ENCODE peak calls at places on chromosomes 3 and 15, in six cellular contexts. R, O, Q, D, L and N are unnamed samples.

GRCh38 chr3:188772886-188773285 is 398.9 kb upstream of the TPRG1 start:
- DNase-seq in D (peak; percentile 87), O (peak; percentile 86), L (no peak), Q (peak; percentile 9), R (no peak), N (no peak)

GRCh38 chr15:41423979-41424659 is 7.2 kb downstream of the RTF1 start:
- DNase-seq in D (no peak), Q (no peak), R (no peak), L (no peak), O (no peak), N (peak; percentile 77)

GRCh38 chr3:105906834-105907233 is 38.0 kb upstream of the CBLB start:
- DNase-seq in L (no peak), Q (no peak), R (peak; percentile 78), D (peak; percentile 2), O (peak; percentile 1), N (no peak)

GRCh38 chr3:44525060-44525459 is 29.9 kb upstream of the ZKSCAN7 start:
- DNase-seq in D (no peak), L (no peak), Q (no peak), R (no peak), O (no peak), N (no peak)

GRCh38 chr3:139388961-139389551 is 391 bp downstream of the COPB2 start:
- DNase-seq in Q (no peak), R (no peak), L (peak; percentile 17), D (no peak), O (no peak), N (peak; percentile 12)

GRCh38 chr15:31472636-31473383 is 146.2 kb downstream of the KLF13 start:
- DNase-seq in Q (no peak), R (no peak), O (no peak), D (peak; percentile 71), L (peak; percentile 69), N (peak; percentile 92)

GRCh38 chr3:35648347-35648746 is 9.0 kb downstream of the ARPP21 start:
- DNase-seq in R (no peak), Q (no peak), O (no peak), D (peak; percentile 12), L (no peak), N (no peak)

GRCh38 chr3:147421184-147421912 is 12.2 kb downstream of the ZIC1 start:
- DNase-seq in O (no peak), L (peak; percentile 84), D (peak; percentile 92), Q (no peak), R (no peak), N (no peak)

GRCh38 chr3:65706786-65707568 is 331.7 kb downstream of the MAGI1 start:
- DNase-seq in Q (no peak), L (no peak), R (no peak), D (no peak), O (no peak), N (no peak)

GRCh38 chr15:39079296-39079834 is 501.5 kb upstream of the THBS1 start:
- DNase-seq in D (peak; percentile 63), L (no peak), O (peak; percentile 65), R (no peak), Q (peak; percentile 19), N (no peak)

GRCh38 chr15:83673385-83673784 is 19.5 kb downstream of the ADAMTSL3 start:
- DNase-seq in D (no peak), O (no peak), R (no peak), Q (no peak), L (no peak), N (no peak)

GRCh38 chr3:10353661-10354372 is 32.9 kb upstream of the SEC13 start:
- DNase-seq in O (no peak), D (no peak), Q (no peak), L (no peak), R (no peak), N (no peak)

GRCh38 chr3:39809181-39809994 is at the start of gene MYRIP:
- DNase-seq in Q (peak; percentile 40), O (no peak), D (peak; percentile 69), R (no peak), L (peak; percentile 95), N (peak; percentile 28)

GRCh38 chr15:43881944-43882343 is 55.1 kb downstream of the WDR76 start:
- DNase-seq in L (peak; percentile 70), O (no peak), R (no peak), Q (no peak), D (no peak), N (peak; percentile 16)

GRCh38 chr15:77702211-77702957 is 69.7 kb upstream of the LINGO1 start:
- DNase-seq in O (no peak), Q (peak; percentile 52), L (peak; percentile 96), R (no peak), D (peak; percentile 16), N (peak; percentile 23)

GRCh38 chr3:139198929-139199328 is 144.9 kb upstream of the MRPS22 start:
- DNase-seq in R (peak; percentile 35), D (peak; percentile 44), L (no peak), O (no peak), Q (no peak), N (no peak)

GRCh38 chr3:124263168-124263567 is 271.2 kb upstream of the ROPN1 start:
- DNase-seq in D (peak; percentile 78), Q (peak; percentile 21), O (peak; percentile 82), L (no peak), R (peak; percentile 86), N (peak; percentile 9)

GRCh38 chr3:146625117-146625775 is 20.1 kb upstream of the PLSCR5 start:
- DNase-seq in L (no peak), R (no peak), Q (no peak), D (no peak), O (no peak), N (no peak)

GRCh38 chr15:96153938-96154337 is 176.6 kb upstream of the NR2F2 start:
- DNase-seq in L (no peak), R (no peak), D (no peak), O (no peak), Q (no peak), N (no peak)

GRCh38 chr3:78765671-78766485 is 1001.9 kb downstream of the ROBO1 start:
- DNase-seq in O (no peak), Q (no peak), D (no peak), R (no peak), L (no peak), N (no peak)

GRCh38 chr3:58333206-58334012 is 717 bp downstream of the PXK start:
- DNase-seq in R (no peak), Q (no peak), O (no peak), D (peak; percentile 9), L (peak; percentile 83), N (peak; percentile 54)

GRCh38 chr3:58332575-58333179 is at the start of gene PXK:
- DNase-seq in L (peak; percentile 88), D (peak; percentile 81), O (no peak), Q (peak; percentile 42), R (no peak), N (peak; percentile 88)

GRCh38 chr3:58335432-58335947 is 2.8 kb downstream of the PXK start:
- DNase-seq in O (no peak), D (no peak), R (no peak), Q (no peak), L (no peak), N (no peak)

GRCh38 chr3:58331593-58332152 is 1.0 kb upstream of the PXK start:
- DNase-seq in D (no peak), R (no peak), L (no peak), Q (no peak), O (no peak), N (no peak)

DNA sequence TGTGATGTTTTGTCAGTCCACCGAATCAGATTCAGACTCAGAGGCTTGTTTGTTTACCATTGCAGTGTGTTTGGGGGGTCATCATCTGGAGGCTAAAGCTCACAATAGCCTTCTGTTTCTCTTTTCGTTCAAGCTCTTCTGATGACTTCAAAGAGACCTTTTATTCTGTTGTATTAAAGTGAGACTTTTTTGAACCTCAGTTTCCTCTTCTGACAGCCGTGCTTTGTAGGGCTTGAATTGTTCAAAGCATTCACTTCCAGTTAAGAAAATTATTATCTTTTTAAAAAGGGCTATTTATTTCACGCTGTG is 1.3 kb downstream of the PXK start:
- DNase-seq in Q (no peak), D (no peak), O (no peak), L (peak; percentile 33), R (no peak), N (no peak)
- H3K4me3 ChIP-seq in Q (peak overlapping the region; percentile 80), D (peak overlapping the region; percentile 55), O (peak overlapping the region; percentile 84), L (no peak overlapping the region), R (peak overlapping the region; percentile 80), N (peak overlapping the region; percentile 51)

DNA sequence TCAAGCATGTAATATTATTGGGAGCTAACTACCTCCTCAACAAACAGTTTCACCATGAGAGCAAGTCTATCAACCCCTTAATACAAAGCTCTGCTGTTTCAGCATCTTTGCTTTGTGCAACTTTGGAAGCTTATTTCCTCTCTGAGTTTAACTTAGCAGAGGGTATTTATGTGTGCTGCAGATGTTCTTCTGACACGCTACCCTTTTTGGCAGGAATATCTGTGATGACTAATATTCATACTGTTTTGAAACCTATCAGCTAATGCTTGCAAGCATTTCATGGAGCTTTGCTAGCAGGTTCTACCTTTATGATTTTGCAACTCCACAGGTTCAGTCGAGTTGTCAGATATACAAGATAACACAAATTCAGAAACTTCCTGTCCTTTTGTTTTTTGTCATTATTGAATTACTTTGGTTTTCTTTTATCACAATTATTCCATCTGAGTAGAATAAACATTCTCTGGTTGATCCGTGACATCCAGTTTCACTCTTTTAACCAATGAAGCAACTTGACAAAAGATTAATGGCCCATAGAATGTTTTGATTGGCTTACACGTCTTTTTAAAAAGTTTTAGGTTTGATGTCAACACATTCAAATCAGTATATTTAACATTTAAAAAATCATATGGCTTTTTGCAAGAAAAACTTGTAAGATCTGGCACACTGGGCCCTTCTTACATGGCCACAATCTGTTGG is 1.7 kb upstream of the SLC9A9 start:
- DNase-seq in L (no peak), R (peak; percentile 84), O (peak; percentile 73), D (no peak), Q (no peak), N (peak; percentile 68)
- H3K4me3 ChIP-seq in L (no peak overlapping the region), R (no peak overlapping the region), O (no peak overlapping the region), D (no peak overlapping the region), Q (no peak overlapping the region), N (no peak overlapping the region)

GRCh38 chr15:55254916-55255679 is 34.5 kb downstream of the RAB27A start:
- DNase-seq in Q (no peak), O (no peak), L (no peak), D (no peak), R (no peak), N (peak; percentile 37)

GRCh38 chr15:55253580-55253979 is 36.0 kb downstream of the RAB27A start:
- DNase-seq in L (no peak), O (peak; percentile 53), R (peak; percentile 64), D (no peak), Q (no peak), N (no peak)

GRCh38 chr15:55257014-55257670 is 32.5 kb downstream of the RAB27A start:
- DNase-seq in O (no peak), L (no peak), D (no peak), Q (no peak), R (no peak), N (no peak)

GRCh38 chr15:55256281-55257013 is 33.2 kb downstream of the RAB27A start:
- DNase-seq in Q (no peak), R (no peak), D (no peak), O (no peak), L (no peak), N (no peak)

DNA sequence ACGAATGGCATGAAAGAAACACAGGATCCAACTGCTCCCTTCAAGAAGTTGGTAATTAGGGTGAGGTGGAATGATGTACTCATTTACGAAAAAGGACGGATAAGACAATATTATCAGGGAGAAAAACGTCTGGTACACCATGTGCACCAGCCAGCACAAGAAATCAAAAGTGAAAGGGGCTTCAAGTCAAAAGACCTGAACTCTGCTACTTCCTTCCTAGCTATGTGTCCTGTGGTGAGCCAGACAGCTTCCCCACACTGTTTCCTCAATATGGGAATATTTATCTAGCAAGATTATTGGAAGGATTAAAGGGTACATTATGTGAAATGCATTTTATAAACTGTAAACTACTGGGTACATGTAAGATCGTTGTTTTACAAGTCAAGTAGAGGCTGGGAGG is 33.9 kb downstream of the RAB27A start:
- DNase-seq in L (no peak), Q (no peak), R (no peak), D (no peak), O (no peak), N (peak; percentile 41)
- H3K4me3 ChIP-seq in L (no peak overlapping the region), Q (no peak overlapping the region), R (no peak overlapping the region), D (no peak overlapping the region), O (no peak overlapping the region), N (peak overlapping the region; percentile 31)

GRCh38 chr15:25862469-25863066 is 559 bp downstream of the ATP10A start:
- DNase-seq in L (peak; percentile 76), D (peak; percentile 18), O (no peak), Q (no peak), R (no peak), N (no peak)
- H3K4me3 ChIP-seq in L (peak overlapping the region; percentile 47), D (peak overlapping the region; percentile 56), O (peak overlapping the region; percentile 73), Q (peak overlapping the region; percentile 70), R (peak overlapping the region; percentile 85), N (no peak overlapping the region)